ENCODE peak calls at places on chromosomes 12 and 14, in six cellular contexts. T, A, C, L, V and F are unnamed samples.

GRCh38 chr14:100603341-100604125 is 16.3 kb upstream of the BEGAIN start:
- DNase-seq in L (no peak), V (no peak), T (peak), C (no peak), A (no peak), F (no peak)

GRCh38 chr12:131959137-131959536 is 9.4 kb downstream of the EP400 start:
- DNase-seq in L (no peak), C (no peak), A (no peak), T (no peak), V (no peak), F (no peak)

GRCh38 chr12:15966426-15966825 is 55.3 kb downstream of the DERA start:
- DNase-seq in T (no peak), C (peak), L (no peak), V (no peak), A (no peak), F (peak)

GRCh38 chr12:124642105-124642504 is 74.7 kb upstream of the NCOR2 start:
- DNase-seq in A (no peak), C (no peak), L (no peak), T (no peak), V (no peak), F (no peak)

GRCh38 chr12:111803851-111804250 is 37.1 kb downstream of the ALDH2 start:
- DNase-seq in L (no peak), T (no peak), A (no peak), C (no peak), V (no peak), F (no peak)

GRCh38 chr14:55092326-55092725 is 36.7 kb upstream of the LGALS3 start:
- DNase-seq in V (no peak), L (no peak), C (no peak), T (no peak), A (no peak), F (no peak)

GRCh38 chr14:73438993-73439392 is 19.4 kb downstream of the NUMB start:
- DNase-seq in V (no peak), A (no peak), T (no peak), L (no peak), C (no peak), F (no peak)

GRCh38 chr12:3216726-3217682 is 139.8 kb downstream of the TSPAN9 start:
- DNase-seq in A (peak), L (peak), V (no peak), C (peak), T (peak), F (no peak)

GRCh38 chr14:51929156-51929555 is 60.2 kb upstream of the RTRAF start:
- DNase-seq in A (no peak), C (no peak), V (no peak), T (no peak), L (no peak), F (no peak)

GRCh38 chr12:107645630-107646333 is 39.8 kb upstream of the PWP1 start:
- DNase-seq in T (no peak), C (no peak), V (no peak), L (no peak), A (no peak), F (no peak)

GRCh38 chr14:33738481-33738880 is 212.4 kb downstream of the EGLN3 start:
- DNase-seq in V (no peak), T (no peak), L (no peak), A (no peak), C (peak), F (no peak)

GRCh38 chr12:55822228-55822627 is 4.4 kb downstream of the ORMDL2 start:
- DNase-seq in V (no peak), C (peak), A (no peak), T (no peak), L (no peak), F (no peak)

GRCh38 chr12:112172556-112173324 is 47.4 kb downstream of the TRAFD1 start:
- DNase-seq in V (no peak), T (no peak), C (no peak), L (no peak), A (no peak), F (no peak)

GRCh38 chr12:106072751-106073150 is 66.0 kb downstream of the NUAK1 start:
- DNase-seq in T (no peak), C (no peak), V (no peak), A (no peak), L (no peak), F (no peak)

GRCh38 chr12:31726575-31726974 is 2.2 kb downstream of the AMN1 start:
- DNase-seq in A (no peak), C (no peak), T (no peak), V (no peak), L (no peak), F (no peak)

GRCh38 chr12:68612675-68613074 is 2.0 kb downstream of the RAP1B start:
- DNase-seq in C (no peak), V (no peak), L (no peak), T (no peak), A (no peak), F (no peak)
- H3K4me3 ChIP-seq in C (peak), V (peak), L (peak), T (peak), A (peak), F (peak)

GRCh38 chr14:92459479-92460421 is 53.8 kb upstream of the RIN3 start:
- DNase-seq in L (no peak), V (no peak), A (peak), C (no peak), T (no peak), F (no peak)
- TF ChIP-seq CTCF in L (no peak), V (peak), A (no peak), C (peak), T (no peak), F (peak)

GRCh38 chr12:116320839-116321238 is 43.3 kb upstream of the MED13L start:
- DNase-seq in C (peak), V (no peak), L (peak), T (no peak), A (no peak), F (no peak)

GRCh38 chr12:116318738-116319050 is 41.2 kb upstream of the MED13L start:
- DNase-seq in V (no peak), C (peak), T (no peak), L (no peak), A (no peak), F (no peak)

GRCh38 chr12:116319851-116320621 is 42.5 kb upstream of the MED13L start:
- DNase-seq in C (peak), T (no peak), V (no peak), L (no peak), A (peak), F (no peak)

GRCh38 chr12:116317986-116318737 is 40.7 kb upstream of the MED13L start:
- DNase-seq in C (peak), T (no peak), V (no peak), L (peak), A (no peak), F (no peak)

DNA sequence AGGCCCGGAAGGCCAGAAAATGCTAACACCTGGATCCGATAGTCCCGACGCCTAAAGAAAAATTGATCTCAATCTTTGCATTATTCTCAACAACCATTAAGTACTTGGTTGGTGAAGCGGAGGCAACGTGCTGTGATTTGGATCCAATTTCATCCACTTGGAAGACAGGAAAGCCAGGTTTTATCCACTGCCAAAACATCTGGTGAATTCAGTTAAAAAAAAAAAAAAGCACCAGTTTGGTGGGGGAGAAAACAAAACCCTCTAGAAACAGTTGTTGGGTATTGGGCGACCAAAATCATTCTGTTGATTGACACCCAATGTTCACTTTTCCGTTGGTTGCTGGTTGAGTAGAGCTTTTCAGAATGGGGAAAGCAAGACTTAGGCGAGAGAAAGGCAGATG is 41.8 kb upstream of the MED13L start:
- DNase-seq in T (no peak), C (peak), A (no peak), L (no peak), V (no peak), F (no peak)
- H3K4me3 ChIP-seq in T (no peak), C (no peak), A (peak), L (no peak), V (no peak), F (no peak)

GRCh38 chr12:52667509-52667908 is 12.7 kb downstream of the KRT1 start:
- DNase-seq in A (no peak), V (no peak), L (no peak), C (no peak), T (no peak), F (no peak)
- TF ChIP-seq CTCF in A (no peak), V (peak), L (peak), C (peak), T (no peak), F (peak)

DNA sequence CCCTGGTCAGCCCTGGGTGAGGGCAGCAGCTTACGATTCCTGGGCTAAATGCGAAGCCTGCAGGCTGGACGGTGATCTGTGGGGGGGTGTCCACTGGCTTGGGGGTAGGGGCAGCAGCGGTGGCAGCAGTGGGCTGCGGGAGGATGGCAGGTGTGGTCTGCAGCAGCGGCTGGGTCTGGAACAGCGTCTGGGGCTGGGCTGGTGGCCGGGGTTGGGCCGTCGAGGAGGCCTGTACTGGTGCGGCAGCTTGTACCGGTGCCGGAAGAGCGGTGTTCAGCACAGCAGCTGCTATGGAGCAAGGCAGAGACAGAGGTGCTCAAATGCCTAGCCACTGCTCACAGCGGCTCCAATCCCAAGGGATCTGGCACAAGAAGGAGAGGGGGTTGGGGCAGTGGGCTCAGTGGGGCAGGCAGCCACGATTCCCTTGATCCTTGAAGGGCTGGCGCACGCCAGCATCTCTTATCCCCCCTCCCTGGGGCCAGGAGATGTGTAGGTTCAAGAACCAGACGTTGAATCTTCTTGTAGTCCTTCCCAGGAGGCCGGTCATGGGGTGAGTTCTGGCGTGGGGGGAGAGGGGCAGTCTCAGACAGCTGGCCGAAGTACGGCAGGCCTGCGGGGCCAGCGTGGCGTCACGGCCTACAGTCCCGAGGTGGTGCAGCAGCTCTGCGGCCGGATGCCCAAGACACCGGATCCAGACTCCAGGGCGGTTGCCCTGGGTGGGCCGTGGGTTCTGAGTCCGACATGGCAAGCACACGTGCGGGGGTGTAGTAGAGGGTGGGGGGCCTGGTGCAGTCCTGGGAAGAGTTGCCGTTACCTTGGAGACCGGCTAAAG is 19.9 kb downstream of the POU6F1 start:
- DNase-seq in T (no peak), A (no peak), V (no peak), C (no peak), L (no peak), F (no peak)
- H3K4me3 ChIP-seq in T (no peak), A (no peak), V (no peak), C (no peak), L (no peak), F (no peak)